ENCODE peak calls at places on chromosomes 3 and 15, in seven cellular contexts. M is B cell; K is SHP77 treated with DMSO at 0.1 percent for 48 hours; L is left ventricle myocardium inferior; A is NCI-H2029 treated with DMSO at 0.1 percent for 48 hours; I is T-helper 17 cell; W is effector CD4-positive, alpha-beta T cell. N is an unnamed sample.

GRCh38 chr3:78604328-78604727 is 1163.5 kb downstream of the ROBO1 start:
- DNase-seq in M (no peak), K (no peak), L (no peak), A (no peak), I (no peak), W (no peak), N (no peak)

GRCh38 chr15:61946778-61947177 is 113.5 kb downstream of the VPS13C start:
- DNase-seq in M (no peak), K (no peak), L (no peak), A (no peak), I (no peak), W (no peak), N (no peak)

GRCh38 chr3:98242155-98242554 is 21.9 kb upstream of the OR5H6 start:
- DNase-seq in M (no peak), K (no peak), L (no peak), A (no peak), I (no peak), W (no peak), N (no peak)

GRCh38 chr3:13607821-13608620 is 59.1 kb downstream of the FBLN2 start:
- DNase-seq in M (no peak), K (no peak), L (no peak), A (no peak), I (no peak), W (no peak), N (no peak)

GRCh38 chr15:35195031-35195430 is 109.9 kb upstream of the NANOGP8 start:
- DNase-seq in M (no peak), K (no peak), L (no peak), A (no peak), I (no peak), W (no peak), N (no peak)

GRCh38 chr15:74499366-74499765 is 38.4 kb upstream of the UBL7 start:
- DNase-seq in M (no peak), K (no peak), L (no peak), A (no peak), I (no peak), W (no peak), N (no peak)

GRCh38 chr15:89167267-89168176 is 53.9 kb downstream of the RLBP1 start:
- DNase-seq in M (no peak), K (no peak), L (no peak), A (no peak), I (no peak), W (no peak), N (no peak)

GRCh38 chr15:28992340-28992864 is 106.6 kb downstream of the APBA2 start:
- DNase-seq in M (no peak), K (no peak), L (no peak), A (no peak), I (no peak), W (no peak), N (no peak)

GRCh38 chr3:30078736-30079135 is 527.7 kb upstream of the TGFBR2 start:
- DNase-seq in M (no peak), K (no peak), L (no peak), A (no peak), I (no peak), W (no peak), N (no peak)

GRCh38 chr3:30401971-30402370 is 204.4 kb upstream of the TGFBR2 start:
- DNase-seq in M (no peak), K (no peak), L (no peak), A (no peak), I (no peak), W (no peak), N (no peak)

GRCh38 chr15:40357723-40358491 is at the start of gene DISP2:
- DNase-seq in M (peak; percentile 84), K (peak; percentile 52), L (peak; percentile 88), A (no peak), I (peak; percentile 92), W (peak; percentile 82), N (peak; percentile 65)

GRCh38 chr15:66065325-66065724 is 188.2 kb downstream of the MEGF11 start:
- DNase-seq in M (no peak), K (no peak), L (no peak), A (no peak), I (no peak), W (no peak), N (no peak)

GRCh38 chr3:10977864-10978510 is 14.6 kb upstream of the SLC6A1 start:
- DNase-seq in M (no peak), K (no peak), L (no peak), A (no peak), I (no peak), W (no peak), N (no peak)

GRCh38 chr15:34730701-34731100 is 24.1 kb downstream of the GJD2 start:
- DNase-seq in M (no peak), K (no peak), L (no peak), A (no peak), I (no peak), W (no peak), N (no peak)

GRCh38 chr15:101521084-101521483 is 31.6 kb upstream of the PCSK6 start:
- DNase-seq in M (no peak), K (no peak), L (no peak), A (no peak), I (no peak), W (no peak), N (no peak)

GRCh38 chr3:197516517-197516889 is 39.3 kb downstream of the BDH1 start:
- DNase-seq in M (no peak), K (no peak), L (no peak), A (no peak), I (no peak), W (no peak), N (no peak)

GRCh38 chr15:57923311-57923710 is 142.2 kb downstream of the ALDH1A2 start:
- DNase-seq in M (no peak), K (no peak), L (no peak), A (no peak), I (no peak), W (no peak), N (no peak)

GRCh38 chr15:45138814-45139765 is 9.3 kb downstream of the DUOX1 start:
- DNase-seq in M (no peak), K (no peak), L (no peak), A (no peak), I (no peak), W (no peak), N (no peak)

GRCh38 chr3:179882322-179882721 is 154.4 kb downstream of the PEX5L start:
- DNase-seq in M (no peak), K (no peak), L (no peak), A (peak; percentile 14), I (no peak), W (no peak), N (no peak)

GRCh38 chr15:44812029-44812517 is 75.7 kb downstream of the TRIM69 start:
- DNase-seq in M (no peak), K (peak; percentile 45), L (peak; percentile 26), A (peak; percentile 87), I (no peak), W (no peak), N (peak; percentile 90)

GRCh38 chr3:61181874-61182273 is 69.4 kb downstream of the FHIT start:
- DNase-seq in M (no peak), K (peak; percentile 66), L (no peak), A (peak; percentile 32), I (no peak), W (no peak), N (no peak)

GRCh38 chr3:50450135-50450911 is 53.1 kb downstream of the CACNA2D2 start:
- DNase-seq in M (no peak), K (no peak), L (peak; percentile 40), A (no peak), I (peak; percentile 41), W (peak; percentile 24), N (peak; percentile 35)

GRCh38 chr3:28917895-28918294 is 363.0 kb upstream of the RBMS3 start:
- DNase-seq in M (no peak), K (no peak), L (no peak), A (no peak), I (no peak), W (no peak), N (no peak)

GRCh38 chr3:139764069-139764905 is 86.5 kb upstream of the NMNAT3 start:
- DNase-seq in M (no peak), K (no peak), L (no peak), A (no peak), I (no peak), W (no peak), N (no peak)

GRCh38 chr3:36434682-36435426 is 54.5 kb downstream of the STAC start:
- DNase-seq in M (no peak), K (no peak), L (no peak), A (no peak), I (no peak), W (no peak), N (no peak)

GRCh38 chr3:117540583-117540982 is 831.0 kb downstream of the TUSC7 start:
- DNase-seq in M (no peak), K (no peak), L (no peak), A (no peak), I (no peak), W (no peak), N (no peak)

GRCh38 chr3:122169911-122170310 is 13.6 kb upstream of the CASR start:
- DNase-seq in M (no peak), K (no peak), L (no peak), A (no peak), I (no peak), W (no peak), N (no peak)

GRCh38 chr3:73502609-73503560 is 121.9 kb downstream of the PDZRN3 start:
- DNase-seq in M (peak; percentile 61), K (peak; percentile 84), L (peak; percentile 61), A (no peak), I (peak; percentile 21), W (peak; percentile 15), N (peak; percentile 50)

GRCh38 chr15:99963096-99963825 is 230.0 kb upstream of the LYSMD4 start:
- DNase-seq in M (no peak), K (no peak), L (no peak), A (no peak), I (no peak), W (no peak), N (no peak)

GRCh38 chr3:186298876-186299275 is 63.2 kb downstream of the DGKG start:
- DNase-seq in M (no peak), K (no peak), L (no peak), A (no peak), I (no peak), W (no peak), N (no peak)